ENCODE peak calls at places on chromosomes 3 and 15, in four cellular contexts. M is spleen, T is stomach, P is GM23338. G is an unnamed sample. For H3K27me3, the result is how much of the 10 kb centered on the place peaks cover.

GRCh38 chr3:151259664-151260063 is 18.7 kb downstream of the P2RY14 start:
- DNase-seq in T (no peak), M (no peak), P (no peak), G (no peak)

GRCh38 chr3:143525408-143525807 is 322.9 kb downstream of the SLC9A9 start:
- DNase-seq in P (no peak), T (no peak), M (no peak), G (no peak)

GRCh38 chr3:157394361-157394760 is 42.3 kb upstream of the PTX3 start:
- DNase-seq in T (no peak), P (no peak), M (no peak), G (no peak)

GRCh38 chr15:101014276-101014675 is 95.1 kb downstream of the LRRK1 start:
- DNase-seq in M (peak), T (no peak), P (no peak), G (peak)

GRCh38 chr3:58998476-58999117 is 51.2 kb downstream of the CFAP20DC start:
- DNase-seq in M (no peak), T (no peak), P (no peak), G (no peak)

GRCh38 chr15:57923311-57923710 is 142.2 kb downstream of the ALDH1A2 start:
- DNase-seq in M (no peak), P (no peak), T (peak), G (peak)

GRCh38 chr3:126452213-126452612 is 23.5 kb downstream of the ZXDC start:
- DNase-seq in P (no peak), M (no peak), T (no peak), G (no peak)

GRCh38 chr3:70580021-70580420 is 267.6 kb upstream of the MDFIC2 start:
- DNase-seq in T (no peak), M (no peak), P (no peak), G (no peak)

GRCh38 chr15:45402955-45403892 is 24.9 kb upstream of the GATM start:
- DNase-seq in P (peak), T (peak), M (peak), G (peak)

GRCh38 chr3:193560870-193561269 is 6.2 kb upstream of the ATP13A4 start:
- DNase-seq in T (peak), P (no peak), M (no peak), G (no peak)

GRCh38 chr15:69881310-69881660 is 216.4 kb downstream of the TLE3 start:
- DNase-seq in P (no peak), M (no peak), T (no peak), G (no peak)

GRCh38 chr3:156106721-156107373 is 13.5 kb upstream of the KCNAB1 start:
- DNase-seq in M (no peak), T (no peak), P (peak), G (no peak)

DNA sequence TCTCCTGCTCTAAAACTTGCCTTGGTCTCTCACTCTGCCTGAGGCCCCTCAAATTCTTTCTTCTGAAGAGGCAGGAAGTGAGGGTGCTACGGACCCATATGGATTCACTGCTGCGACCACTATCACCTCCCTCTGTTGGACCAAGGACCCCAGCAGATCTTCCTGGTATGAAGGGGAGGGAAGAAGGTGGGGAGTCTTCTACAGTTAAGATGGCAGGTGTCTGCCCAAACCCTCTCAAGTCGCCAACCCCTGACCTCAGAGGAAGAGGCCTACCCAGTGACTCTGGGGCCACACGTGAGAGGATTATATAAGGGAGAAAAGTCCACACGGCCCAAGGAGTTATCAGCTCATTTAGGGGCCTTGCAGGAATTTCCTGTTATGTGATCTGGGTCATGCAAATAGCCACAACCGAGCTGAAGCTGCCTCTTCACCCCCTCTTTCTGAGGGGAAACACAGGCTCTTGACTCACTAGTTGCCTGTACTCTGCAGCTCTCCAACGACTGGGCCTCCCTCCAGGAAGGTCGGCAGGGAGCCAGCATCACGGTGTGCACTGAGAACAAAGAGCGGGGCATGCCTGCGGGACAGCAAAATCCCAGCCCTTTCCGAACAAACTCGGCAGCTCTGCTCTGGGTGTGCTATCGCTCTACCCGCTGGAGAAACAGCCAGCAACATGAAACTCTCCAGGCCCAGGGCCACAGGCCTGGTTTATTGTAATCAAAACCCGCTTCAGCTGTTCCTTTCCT is 116.0 kb downstream of the XXYLT1 start:
- DNase-seq in P (peak), T (peak), M (peak), G (peak)
- TF ChIP-seq POLR2AphosphoS5 in P (no peak), T (peak), M (peak), G (peak)

GRCh38 chr3:15347104-15347736 is 14.8 kb upstream of the SH3BP5 start:
- DNase-seq in P (no peak), T (no peak), M (no peak), G (no peak)
- H3K27me3 ChIP-seq in P (under half), T (under half), M (under half), G (under half)

DNA sequence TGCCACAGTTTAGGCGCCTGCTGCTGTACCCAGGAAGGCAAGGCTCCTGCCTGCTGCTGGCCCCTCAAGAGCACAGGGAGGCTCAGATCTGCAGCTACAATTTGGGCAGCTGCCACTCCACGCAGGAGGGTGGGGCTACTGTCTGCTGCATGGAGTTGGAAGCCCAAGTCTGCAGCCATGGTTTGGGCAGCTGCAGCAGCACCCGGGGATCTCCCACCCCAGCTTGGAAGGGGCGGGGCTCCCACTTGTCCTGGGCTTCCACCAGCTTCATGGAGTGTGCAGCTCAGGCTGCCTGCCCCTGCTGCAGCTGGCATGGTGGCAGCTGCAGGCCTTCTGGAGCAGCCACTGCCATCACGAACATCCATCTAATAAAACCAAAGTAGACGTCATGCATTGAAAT is 512.9 kb downstream of the PYDC2 start:
- DNase-seq in M (no peak), T (no peak), P (no peak), G (no peak)
- TF ChIP-seq POLR2AphosphoS5 in M (no peak), T (no peak), P (no peak), G (no peak)

GRCh38 chr3:168327836-168328235 is 232.1 kb upstream of the GOLIM4 start:
- DNase-seq in M (no peak), T (no peak), P (no peak), G (no peak)

GRCh38 chr3:168325684-168326083 is 230.0 kb upstream of the GOLIM4 start:
- DNase-seq in P (no peak), T (no peak), M (no peak), G (no peak)

DNA sequence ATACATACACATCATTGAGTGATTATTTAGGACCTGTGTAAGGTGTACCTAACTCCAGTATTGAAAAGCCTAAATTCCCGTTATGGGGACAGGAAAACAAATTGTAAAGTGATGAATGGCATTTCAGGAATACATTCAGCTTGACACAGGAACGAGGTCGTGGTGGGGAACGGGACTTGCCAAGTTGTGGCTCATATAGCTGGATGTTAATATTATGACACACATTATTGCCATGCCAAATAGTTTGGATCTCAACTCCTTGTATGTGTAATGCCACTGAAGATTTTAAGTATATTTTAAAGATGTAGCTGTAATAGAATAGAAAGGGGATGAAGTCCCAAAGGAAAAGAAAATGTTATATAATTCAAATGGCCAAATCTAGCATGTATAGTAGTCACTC is 227.2 kb upstream of the GOLIM4 start:
- DNase-seq in M (no peak), T (no peak), P (no peak), G (no peak)
- H3K27me3 ChIP-seq in M (under half), T (under half), P (under half), G (under half)

GRCh38 chr3:177739461-177739860 is 542.2 kb upstream of the TBL1XR1 start:
- DNase-seq in M (no peak), P (no peak), T (no peak), G (no peak)

GRCh38 chr3:177743491-177743890 is 546.2 kb upstream of the TBL1XR1 start:
- DNase-seq in M (no peak), P (no peak), T (no peak), G (no peak)

GRCh38 chr3:177740270-177740669 is 543.0 kb upstream of the TBL1XR1 start:
- DNase-seq in T (no peak), P (peak), M (no peak), G (no peak)

GRCh38 chr3:177744873-177745646 is 547.8 kb upstream of the TBL1XR1 start:
- DNase-seq in P (no peak), M (no peak), T (peak), G (no peak)

DNA sequence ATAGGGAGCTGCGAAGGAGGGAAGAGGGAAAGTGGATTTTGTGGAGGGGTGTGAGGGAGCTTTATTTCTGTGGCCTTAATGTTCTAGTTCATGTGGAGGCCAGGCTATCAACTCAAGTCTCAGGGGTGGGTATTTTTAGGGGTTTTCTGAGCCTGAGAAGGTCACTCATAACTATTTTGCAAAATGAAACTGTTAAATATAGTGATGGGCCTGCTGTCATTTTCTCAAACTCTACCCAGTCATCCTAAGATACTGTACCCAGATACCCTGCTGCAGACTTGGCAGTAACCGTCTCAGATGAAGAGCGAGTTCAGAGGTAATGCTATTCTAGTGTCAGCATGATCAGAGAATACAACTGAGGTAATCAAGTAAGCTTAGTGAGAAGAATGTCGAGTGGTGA is 545.0 kb upstream of the TBL1XR1 start:
- DNase-seq in P (no peak), T (no peak), M (no peak), G (no peak)
- TF ChIP-seq POLR2AphosphoS5 in P (no peak), T (no peak), M (no peak), G (no peak)